ENCODE peak calls at places on chromosomes 4 and X, in eight cellular contexts. J is neural progenitor cell, M is spleen, R is lung, T is tibial nerve, A is mesenchymal stem cell, S is SK-N-SH, Q is cardiac muscle cell. N is an unnamed sample. For H3K9me3 and H3K36me3, the result is how much of the 10 kb centered on the place peaks cover.

GRCh38 chr4:7773401-7774187 is 166.1 kb downstream of the AFAP1 start:
- DNase-seq in J (no peak), M (peak), R (no peak), T (no peak), A (no peak), S (no peak), Q (no peak), N (no peak)

GRCh38 chr4:68447201-68447600 is at the start of gene TMPRSS11E:
- DNase-seq in J (no peak), M (no peak), R (no peak), T (no peak), A (no peak), S (no peak), Q (no peak), N (no peak)

GRCh38 chr4:102438873-102439614 is 62.1 kb upstream of the NFKB1 start:
- DNase-seq in J (no peak), M (no peak), R (no peak), T (peak), A (peak), S (no peak), Q (no peak), N (no peak)

GRCh38 chrX:130086414-130087207 is 23.7 kb downstream of the ELF4 start:
- DNase-seq in J (no peak), M (peak), R (no peak), T (no peak), A (no peak), S (no peak), Q (no peak), N (no peak)

GRCh38 chrX:25049347-25049746 is 33.6 kb upstream of the ARX start:
- DNase-seq in J (no peak), M (no peak), R (no peak), T (no peak), A (no peak), S (no peak), Q (no peak), N (no peak)

GRCh38 chr4:167234388-167234881 is at the start of gene SPOCK3:
- DNase-seq in J (peak), M (peak), R (peak), T (no peak), A (peak), S (peak), Q (peak), N (peak)

GRCh38 chr4:173038192-173038896 is 130.3 kb upstream of the GALNT7 start:
- DNase-seq in J (peak), M (no peak), R (no peak), T (no peak), A (no peak), S (no peak), Q (no peak), N (no peak)

GRCh38 chr4:34170941-34171340 is 2073.4 kb downstream of the ARAP2 start:
- DNase-seq in J (no peak), M (no peak), R (no peak), T (no peak), A (no peak), S (no peak), Q (no peak), N (no peak)

GRCh38 chr4:26412381-26413372 is 77.6 kb downstream of the CCKAR start:
- DNase-seq in J (peak), M (no peak), R (peak), T (peak), A (no peak), S (no peak), Q (no peak), N (peak)

GRCh38 chr4:81166431-81166830 is 48.6 kb downstream of the PRKG2 start:
- DNase-seq in J (no peak), M (no peak), R (no peak), T (no peak), A (no peak), S (no peak), Q (no peak), N (no peak)

GRCh38 chr4:41471126-41471665 is 66.8 kb upstream of the LIMCH1 start:
- DNase-seq in J (no peak), M (no peak), R (no peak), T (no peak), A (no peak), S (no peak), Q (no peak), N (no peak)

GRCh38 chrX:10474510-10474909 is 145.9 kb downstream of the MID1 start:
- DNase-seq in J (no peak), M (no peak), R (no peak), T (no peak), A (no peak), S (no peak), Q (no peak), N (no peak)

GRCh38 chrX:134929813-134930212 is 61.0 kb upstream of the SMIM10 start:
- DNase-seq in J (no peak), M (no peak), R (no peak), T (no peak), A (no peak), S (no peak), Q (no peak), N (no peak)

GRCh38 chr4:138205531-138206233 is 36.5 kb downstream of the SLC7A11 start:
- DNase-seq in J (no peak), M (no peak), R (no peak), T (no peak), A (no peak), S (no peak), Q (no peak), N (no peak)

GRCh38 chrX:134148293-134148692 is 88.7 kb upstream of the CCDC160 start:
- DNase-seq in J (no peak), M (no peak), R (no peak), T (no peak), A (no peak), S (no peak), Q (no peak), N (no peak)

GRCh38 chrX:123077671-123078070 is 106.4 kb upstream of the GRIA3 start:
- DNase-seq in J (no peak), M (no peak), R (no peak), T (no peak), A (no peak), S (no peak), Q (no peak), N (no peak)

GRCh38 chr4:113440366-113440765 is 321.2 kb downstream of the CAMK2D start:
- DNase-seq in J (no peak), M (no peak), R (no peak), T (no peak), A (no peak), S (no peak), Q (no peak), N (no peak)

GRCh38 chrX:155819966-155820491 is 61.1 kb upstream of the VAMP7 start:
- DNase-seq in J (peak), M (no peak), R (peak), T (peak), A (peak), S (peak), Q (peak), N (peak)

GRCh38 chrX:135114392-135114791 is 5.9 kb downstream of the ETDB start:
- DNase-seq in J (no peak), M (no peak), R (no peak), T (no peak), A (no peak), S (no peak), Q (no peak), N (no peak)

DNA sequence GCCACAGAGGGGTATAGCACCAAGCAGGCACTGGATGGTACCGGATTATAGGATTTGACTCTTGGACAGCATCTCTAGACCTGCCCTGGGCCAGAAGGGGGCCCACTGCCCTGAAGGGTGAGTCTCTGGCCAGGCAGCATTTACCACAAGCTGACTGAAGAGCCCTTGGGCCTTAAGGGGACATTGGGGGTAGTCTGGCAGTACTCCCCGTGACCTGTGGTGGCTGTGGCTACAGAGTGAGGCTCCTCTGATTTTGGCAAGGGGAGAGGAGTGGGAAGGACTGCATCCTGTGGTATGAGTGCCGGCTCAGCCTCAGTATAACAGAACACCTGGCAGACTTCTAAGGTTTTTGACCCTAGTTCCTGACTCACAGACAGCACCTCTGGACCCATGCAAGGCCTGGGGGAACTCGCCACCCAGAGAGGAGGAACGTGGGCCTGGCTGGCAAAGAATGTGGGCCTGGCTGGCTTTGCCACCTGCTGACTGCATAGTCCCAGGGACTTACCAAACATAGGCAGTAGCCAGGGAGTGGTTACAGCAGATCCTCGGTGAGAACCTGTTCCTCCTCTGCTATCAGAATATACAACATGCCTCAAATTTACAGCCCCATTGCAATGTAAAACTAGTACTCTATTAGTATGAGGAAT is 48.1 kb downstream of the ABCB7 start:
- DNase-seq in J (no peak), M (no peak), R (no peak), T (no peak), A (no peak), S (no peak), Q (no peak), N (peak)
- H3K9me3 ChIP-seq in J (under half), M (under half), R (under half), T (under half), A (under half), S (under half), Q (under half), N (under half)

DNA sequence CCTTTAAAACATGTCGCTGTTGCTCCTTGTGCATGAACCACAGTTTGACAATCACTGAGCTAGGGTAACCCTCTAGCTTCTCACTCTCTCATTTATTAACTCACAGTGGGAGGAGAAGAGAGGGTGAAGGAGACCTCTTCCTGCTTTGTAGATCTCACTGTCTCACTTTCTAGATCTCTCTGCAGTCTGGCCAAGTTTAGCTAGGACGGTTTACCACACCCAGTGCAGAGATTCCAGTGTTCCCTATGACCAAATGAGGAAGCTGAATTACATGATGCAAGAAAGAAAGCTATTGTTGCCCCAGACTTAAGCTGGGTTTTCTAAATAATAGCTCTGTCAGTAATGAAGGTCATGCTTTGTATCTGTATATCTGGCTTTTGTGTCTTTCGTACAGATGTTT is 582.5 kb downstream of the FSTL5 start:
- DNase-seq in J (no peak), M (no peak), R (no peak), T (peak), A (no peak), S (no peak), Q (no peak), N (peak)
- H3K4me3 ChIP-seq in J (no peak), M (no peak), R (no peak), T (no peak), A (no peak), S (no peak), Q (no peak), N (no peak)

GRCh38 chr4:73133784-73134183 is 64.3 kb upstream of the COX18 start:
- DNase-seq in J (no peak), M (no peak), R (no peak), T (no peak), A (no peak), S (no peak), Q (no peak), N (no peak)
- H3K36me3 ChIP-seq in J (under half), M (under half), R (under half), T (under half), A (half or more), S (half or more), Q (half or more), N (under half)

DNA sequence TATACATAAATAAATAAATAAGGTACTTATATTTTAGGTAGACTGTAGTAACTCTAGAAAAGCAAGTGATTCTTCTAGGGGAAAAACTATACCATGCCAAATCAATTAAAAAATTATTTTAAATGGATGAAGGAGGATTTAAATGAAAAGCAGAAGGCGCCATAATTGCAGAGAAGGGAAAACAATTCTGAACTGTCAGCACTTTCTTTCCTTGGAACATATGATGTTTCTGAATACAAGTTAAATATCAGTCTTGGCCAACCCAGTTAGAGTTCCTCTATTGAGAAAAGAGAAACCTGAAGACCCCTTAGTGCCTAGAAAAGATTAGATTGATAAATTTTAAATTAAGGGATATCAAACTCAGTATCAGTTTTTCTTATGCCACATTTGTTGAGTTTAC is 75.8 kb downstream of the ADAM29 start:
- DNase-seq in J (no peak), M (no peak), R (no peak), T (no peak), A (no peak), S (no peak), Q (no peak), N (no peak)
- H3K9me3 ChIP-seq in J (under half), M (under half), R (under half), T (under half), A (under half), S (under half), Q (under half), N (under half)

DNA sequence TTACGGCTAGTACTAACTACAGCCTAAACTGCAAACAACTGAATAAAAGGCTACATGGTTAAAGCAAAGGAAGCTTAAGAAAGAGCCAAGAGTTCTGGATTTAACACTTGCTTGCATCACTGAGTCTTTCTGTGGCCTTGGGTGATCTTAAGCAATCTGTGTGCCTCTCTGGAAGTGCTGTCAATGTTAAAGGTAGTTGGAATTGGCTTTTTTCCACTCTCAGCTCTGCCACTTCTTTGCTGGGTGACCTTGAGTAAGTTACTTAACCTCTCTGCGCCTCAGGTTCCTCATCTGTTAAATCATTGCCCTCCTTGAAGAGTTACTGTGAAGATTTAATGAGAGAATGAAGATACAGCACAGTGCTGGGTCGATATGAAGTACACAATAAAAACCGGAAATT is 15.7 kb downstream of the SLC2A9 start:
- DNase-seq in J (no peak), M (no peak), R (no peak), T (no peak), A (no peak), S (no peak), Q (no peak), N (no peak)
- H3K4me3 ChIP-seq in J (no peak), M (no peak), R (no peak), T (no peak), A (no peak), S (no peak), Q (no peak), N (no peak)

DNA sequence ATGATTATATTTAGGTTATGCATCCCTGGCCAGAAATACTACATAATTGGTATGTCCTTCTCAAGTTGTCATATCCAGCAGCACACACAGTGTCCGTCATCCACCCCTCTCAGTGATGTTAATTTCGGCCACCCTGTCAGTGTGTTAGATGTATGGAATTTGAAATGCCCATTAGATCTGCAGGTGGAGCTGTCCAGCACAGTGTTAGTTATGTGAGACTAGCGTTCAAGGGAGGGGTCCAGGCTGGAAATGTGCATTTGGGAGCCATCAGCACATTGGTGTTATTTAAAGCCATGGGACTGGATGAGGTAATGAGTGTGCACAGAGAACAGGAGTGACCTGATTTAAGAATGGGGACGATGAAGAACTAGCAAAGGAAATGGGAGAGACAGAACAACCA is 22.4 kb downstream of the ANAPC4 start:
- DNase-seq in J (no peak), M (no peak), R (no peak), T (no peak), A (no peak), S (no peak), Q (peak), N (no peak)
- H3K36me3 ChIP-seq in J (under half), M (under half), R (under half), T (under half), A (half or more), S (half or more), Q (under half), N (under half)

GRCh38 chrX:20011608-20012007 is 20.7 kb upstream of the BCLAF3 start:
- DNase-seq in J (peak), M (no peak), R (no peak), T (no peak), A (no peak), S (no peak), Q (no peak), N (no peak)

GRCh38 chrX:20015422-20015821 is 24.6 kb upstream of the BCLAF3 start:
- DNase-seq in J (no peak), M (no peak), R (no peak), T (no peak), A (no peak), S (no peak), Q (no peak), N (no peak)

GRCh38 chrX:20019672-20020365 is 29.0 kb upstream of the BCLAF3 start:
- DNase-seq in J (no peak), M (no peak), R (no peak), T (no peak), A (no peak), S (no peak), Q (no peak), N (no peak)

GRCh38 chrX:20016618-20016945 is 25.7 kb upstream of the BCLAF3 start:
- DNase-seq in J (no peak), M (no peak), R (no peak), T (no peak), A (no peak), S (no peak), Q (no peak), N (no peak)

DNA sequence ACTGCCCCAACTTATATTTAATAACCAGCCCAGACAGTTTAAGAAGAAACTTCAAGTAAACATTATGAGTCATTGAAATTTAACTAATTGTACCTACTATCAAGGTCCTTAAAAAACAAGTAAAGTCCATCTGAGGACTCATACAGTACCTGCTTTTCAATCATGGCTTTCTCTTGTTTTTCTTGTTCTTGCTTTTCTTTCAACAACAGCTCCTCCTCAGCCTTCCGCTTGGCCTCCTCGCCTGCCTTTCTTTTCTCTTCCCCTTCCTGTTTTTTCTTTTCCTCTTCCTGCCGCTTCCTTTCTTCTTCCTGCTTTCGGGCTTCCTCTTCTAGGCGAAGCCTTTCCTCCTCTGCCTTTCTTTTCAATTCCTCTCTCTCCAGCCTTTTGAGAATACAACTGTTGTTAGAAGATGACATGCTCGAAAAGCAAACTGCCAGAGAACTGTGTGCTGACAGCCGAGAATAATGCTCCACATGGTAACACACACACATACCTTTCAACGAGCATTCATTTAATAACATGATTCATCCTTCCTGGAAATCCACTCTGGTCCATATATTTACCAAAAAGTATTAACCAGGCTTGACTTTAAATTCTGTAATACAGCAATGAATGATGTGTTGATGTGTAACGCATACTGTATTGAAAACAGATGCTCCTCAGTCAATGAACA is 25.2 kb upstream of the BCLAF3 start:
- DNase-seq in J (no peak), M (no peak), R (no peak), T (no peak), A (no peak), S (no peak), Q (no peak), N (no peak)
- H3K9me3 ChIP-seq in J (under half), M (under half), R (under half), T (under half), A (under half), S (under half), Q (under half), N (under half)

GRCh38 chr4:139764686-139765085 is 99.1 kb downstream of the MGST2 start:
- DNase-seq in J (no peak), M (no peak), R (no peak), T (no peak), A (no peak), S (no peak), Q (no peak), N (no peak)

GRCh38 chr4:139763205-139763604 is 97.6 kb downstream of the MGST2 start:
- DNase-seq in J (peak), M (no peak), R (no peak), T (no peak), A (peak), S (peak), Q (no peak), N (no peak)

GRCh38 chr4:139764192-139764591 is 98.6 kb downstream of the MGST2 start:
- DNase-seq in J (no peak), M (no peak), R (no peak), T (no peak), A (no peak), S (peak), Q (peak), N (no peak)

GRCh38 chr4:139762715-139763114 is 97.1 kb downstream of the MGST2 start:
- DNase-seq in J (no peak), M (no peak), R (no peak), T (no peak), A (no peak), S (no peak), Q (no peak), N (no peak)

GRCh38 chr4:139763668-139764067 is 98.0 kb downstream of the MGST2 start:
- DNase-seq in J (no peak), M (no peak), R (no peak), T (no peak), A (peak), S (peak), Q (peak), N (no peak)
- H3K4me3 ChIP-seq in J (no peak), M (peak), R (no peak), T (no peak), A (no peak), S (no peak), Q (no peak), N (no peak)